ENCODE peak calls at places on chromosomes 2 and 18, in six cellular contexts. A, U, X, G, H and N are unnamed samples. For H3K36me3, the result is how much of the 10 kb centered on the place peaks cover.

GRCh38 chr18:39799010-39799409 is 2156.0 kb upstream of the PIK3C3 start:
- DNase-seq in A (no peak), U (no peak), X (peak), G (no peak), H (no peak), N (no peak)

GRCh38 chr2:169464508-169465386 is 14.5 kb upstream of the BBS5 start:
- DNase-seq in A (no peak), U (no peak), X (no peak), G (no peak), H (no peak), N (no peak)

GRCh38 chr2:187299122-187299906 is 148.7 kb downstream of the CALCRL start:
- DNase-seq in A (peak), U (no peak), X (no peak), G (no peak), H (no peak), N (no peak)

GRCh38 chr2:73214120-73215035 is at the start of gene SMYD5:
- DNase-seq in A (peak), U (peak), X (peak), G (peak), H (peak), N (peak)

GRCh38 chr2:28394331-28394877 is 1.7 kb downstream of the FOSL2 start:
- DNase-seq in A (peak), U (no peak), X (peak), G (peak), H (peak), N (no peak)

GRCh38 chr2:172234716-172235661 is 132.3 kb upstream of the DLX2 start:
- DNase-seq in A (no peak), U (no peak), X (peak), G (no peak), H (peak), N (peak)

GRCh38 chr2:162063899-162064298 is 10.1 kb downstream of the DPP4 start:
- DNase-seq in A (no peak), U (no peak), X (no peak), G (no peak), H (no peak), N (no peak)

GRCh38 chr18:8052237-8052701 is 485.2 kb downstream of the PTPRM start:
- DNase-seq in A (peak), U (no peak), X (no peak), G (no peak), H (no peak), N (no peak)

GRCh38 chr2:175030380-175031271 is 25.4 kb upstream of the CHN1 start:
- DNase-seq in A (peak), U (no peak), X (peak), G (no peak), H (no peak), N (peak)

GRCh38 chr2:121561617-121562268 is 31.1 kb downstream of the RNU4ATAC start:
- DNase-seq in A (peak), U (no peak), X (no peak), G (no peak), H (no peak), N (no peak)

GRCh38 chr2:76749858-76750257 is 772.3 kb downstream of the LRRTM4 start:
- DNase-seq in A (no peak), U (no peak), X (no peak), G (no peak), H (no peak), N (no peak)

GRCh38 chr2:239163306-239164070 is 237.3 kb downstream of the HDAC4 start:
- DNase-seq in A (no peak), U (peak), X (no peak), G (peak), H (no peak), N (no peak)

GRCh38 chr18:72544092-72544886 is at the start of gene CBLN2:
- DNase-seq in A (peak), U (no peak), X (peak), G (peak), H (peak), N (peak)

GRCh38 chr2:152729844-152730243 is 11.4 kb downstream of the ARL6IP6 start:
- DNase-seq in A (no peak), U (no peak), X (no peak), G (no peak), H (no peak), N (no peak)

GRCh38 chr2:234278556-234279286 is 218.2 kb downstream of the ARL4C start:
- DNase-seq in A (no peak), U (no peak), X (no peak), G (no peak), H (no peak), N (no peak)

GRCh38 chr18:7577706-7578105 is 10.6 kb downstream of the PTPRM start:
- DNase-seq in A (peak), U (no peak), X (no peak), G (no peak), H (no peak), N (no peak)

GRCh38 chr2:36800381-36800780 is 103.9 kb downstream of the VIT start:
- DNase-seq in A (no peak), U (no peak), X (no peak), G (no peak), H (no peak), N (no peak)

GRCh38 chr2:120678251-120678650 is 57.4 kb upstream of the GLI2 start:
- DNase-seq in A (peak), U (no peak), X (no peak), G (no peak), H (no peak), N (no peak)

GRCh38 chr18:29160123-29160522 is 983.2 kb upstream of the CDH2 start:
- DNase-seq in A (peak), U (no peak), X (no peak), G (no peak), H (no peak), N (no peak)

GRCh38 chr2:197431858-197432257 is 3.0 kb downstream of the SF3B1 start:
- DNase-seq in A (no peak), U (no peak), X (no peak), G (no peak), H (no peak), N (no peak)

GRCh38 chr2:138059967-138060635 is 95.8 kb downstream of the HNMT start:
- DNase-seq in A (peak), U (no peak), X (no peak), G (peak), H (peak), N (no peak)

GRCh38 chr2:232887171-232887850 is 17.2 kb downstream of the SNORC start:
- DNase-seq in A (no peak), U (peak), X (no peak), G (no peak), H (no peak), N (peak)
- TF ChIP-seq CTCF in A (peak), U (no peak), X (no peak), G (no peak), H (no peak), N (peak)

GRCh38 chr2:99420751-99421299 is 69.0 kb downstream of the REV1 start:
- DNase-seq in A (peak), U (no peak), X (no peak), G (no peak), H (no peak), N (no peak)

GRCh38 chr2:99425022-99425421 is 64.8 kb downstream of the REV1 start:
- DNase-seq in A (peak), U (no peak), X (no peak), G (no peak), H (no peak), N (no peak)

GRCh38 chr2:99421469-99421868 is 68.3 kb downstream of the REV1 start:
- DNase-seq in A (peak), U (no peak), X (no peak), G (no peak), H (no peak), N (no peak)

GRCh38 chr2:99422599-99422998 is 67.2 kb downstream of the REV1 start:
- DNase-seq in A (no peak), U (no peak), X (no peak), G (no peak), H (no peak), N (no peak)

GRCh38 chr2:99424391-99424790 is 65.4 kb downstream of the REV1 start:
- DNase-seq in A (no peak), U (no peak), X (no peak), G (no peak), H (no peak), N (no peak)
- H3K36me3 ChIP-seq in A (under half), U (half or more), X (under half), G (under half), H (under half), N (half or more)

DNA sequence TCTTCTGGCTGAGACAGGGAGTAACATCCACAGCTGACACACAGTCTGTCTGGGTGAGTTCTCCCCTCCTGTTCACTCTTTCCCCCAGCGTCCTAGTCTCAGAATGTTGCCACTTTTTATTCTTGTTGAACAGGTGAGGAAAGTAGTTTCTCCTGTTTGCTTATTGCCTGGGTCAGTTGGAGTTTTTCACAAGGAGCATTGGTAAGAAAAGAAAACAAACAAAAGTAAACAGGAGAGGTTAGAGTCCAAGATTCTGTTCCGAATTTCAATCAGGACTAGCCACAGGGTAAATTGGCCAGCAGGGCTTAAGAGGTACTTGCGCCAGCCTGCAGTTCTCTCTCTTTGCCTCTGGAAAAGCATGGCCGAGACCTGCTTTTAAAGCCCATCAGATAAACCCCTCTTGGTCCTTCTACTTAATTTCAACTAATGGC is 255.0 kb upstream of the EPAS1 start:
- DNase-seq in A (no peak), U (no peak), X (no peak), G (no peak), H (peak), N (no peak)
- TF ChIP-seq CTCF in A (no peak), U (no peak), X (no peak), G (no peak), H (peak), N (no peak)

DNA sequence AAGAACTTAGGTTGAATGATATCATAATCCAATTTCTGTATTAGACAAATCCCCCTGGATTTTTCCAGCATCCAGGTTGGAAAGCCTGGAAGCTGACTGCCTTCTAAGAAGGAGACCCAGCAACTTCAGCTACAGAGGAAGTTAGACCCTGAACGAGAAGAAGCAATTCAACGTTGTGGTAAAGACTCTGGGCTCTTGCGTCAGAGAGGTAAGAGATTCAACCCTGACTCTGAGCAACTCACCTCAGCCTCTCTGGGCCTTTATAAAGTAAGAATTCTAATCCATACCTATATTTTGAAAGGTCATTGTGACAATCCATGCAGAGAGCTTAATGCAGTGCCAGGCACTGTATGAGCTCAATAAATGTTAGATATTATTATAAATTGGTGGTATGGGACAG is 9.7 kb downstream of the E2F6 start:
- DNase-seq in A (no peak), U (no peak), X (no peak), G (no peak), H (no peak), N (no peak)
- H3K36me3 ChIP-seq in A (under half), U (under half), X (under half), G (under half), H (under half), N (half or more)

GRCh38 chr2:214966420-214966819 is 156.9 kb upstream of the BARD1 start:
- DNase-seq in A (no peak), U (no peak), X (no peak), G (no peak), H (no peak), N (no peak)

DNA sequence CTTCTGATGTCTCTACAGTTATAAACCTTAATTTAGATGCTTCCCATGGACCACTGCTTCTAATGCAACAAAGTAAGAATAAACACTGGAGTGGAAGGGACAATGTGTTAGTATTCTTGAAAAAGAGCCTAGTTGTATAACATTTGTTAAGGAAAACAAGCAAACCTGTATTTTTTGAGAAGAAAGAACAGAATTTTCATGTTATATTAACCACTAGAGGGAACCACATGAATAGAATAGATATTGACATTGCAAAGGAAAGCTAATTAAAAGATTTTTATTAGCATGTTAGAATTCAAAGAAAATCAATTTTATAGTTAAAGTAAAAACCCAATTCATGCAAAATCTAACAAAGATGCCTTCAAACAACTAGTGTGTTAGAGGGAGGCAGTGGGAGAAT is 151.2 kb upstream of the BARD1 start:
- DNase-seq in A (no peak), U (no peak), X (no peak), G (no peak), H (no peak), N (no peak)
- TF ChIP-seq CTCF in A (no peak), U (no peak), X (no peak), G (no peak), H (no peak), N (no peak)

GRCh38 chr18:70148539-70148938 is 56.9 kb downstream of the RTTN start:
- DNase-seq in A (no peak), U (no peak), X (no peak), G (no peak), H (no peak), N (no peak)
- H3K36me3 ChIP-seq in A (under half), U (under half), X (under half), G (under half), H (under half), N (under half)

GRCh38 chr18:5145168-5145857 is 51.7 kb downstream of the AKAIN1 start:
- DNase-seq in A (no peak), U (no peak), X (no peak), G (no peak), H (no peak), N (no peak)
- TF ChIP-seq CTCF in A (no peak), U (no peak), X (no peak), G (no peak), H (no peak), N (no peak)